ENCODE peak calls at places on chromosomes 13 and 19, in eight cellular contexts. W is IMR-90, L is osteocyte, C is brain microvascular endothelial cell, K is Caco-2, B is astrocyte of the spinal cord, G is left ventricle myocardium inferior, S is lower leg skin. Y is an unnamed sample.

GRCh38 chr13:75416327-75417005 is 65.5 kb downstream of the TBC1D4 start:
- DNase-seq in W (no peak), L (no peak), C (no peak), K (no peak), B (no peak), G (no peak), S (no peak), Y (no peak)

GRCh38 chr13:31946091-31946770 is 85.3 kb upstream of the FRY start:
- DNase-seq in W (peak), L (no peak), C (no peak), K (no peak), B (no peak), G (no peak), S (no peak), Y (no peak)

GRCh38 chr13:40172149-40172591 is 494.3 kb downstream of the FOXO1 start:
- DNase-seq in W (no peak), L (no peak), C (no peak), K (no peak), B (no peak), G (no peak), S (peak), Y (no peak)

GRCh38 chr19:16327501-16327900 is 2.9 kb downstream of the KLF2 start:
- DNase-seq in W (no peak), L (no peak), C (no peak), K (no peak), B (no peak), G (no peak), S (no peak), Y (no peak)

GRCh38 chr13:80871481-80871880 is 530.6 kb upstream of the SPRY2 start:
- DNase-seq in W (no peak), L (no peak), C (peak), K (no peak), B (peak), G (no peak), S (no peak), Y (no peak)

GRCh38 chr19:10011974-10012373 is 1.3 kb upstream of the RDH8 start:
- DNase-seq in W (no peak), L (no peak), C (no peak), K (no peak), B (no peak), G (no peak), S (peak), Y (no peak)

GRCh38 chr13:29081036-29081435 is 260.9 kb downstream of the MTUS2 start:
- DNase-seq in W (no peak), L (no peak), C (no peak), K (no peak), B (no peak), G (no peak), S (no peak), Y (no peak)

GRCh38 chr13:66461021-66461420 is 769.1 kb downstream of the PCDH9 start:
- DNase-seq in W (peak), L (no peak), C (no peak), K (no peak), B (peak), G (no peak), S (no peak), Y (no peak)

GRCh38 chr13:26095846-26096245 is 44.0 kb upstream of the SHISA2 start:
- DNase-seq in W (no peak), L (no peak), C (no peak), K (no peak), B (no peak), G (no peak), S (no peak), Y (no peak)

GRCh38 chr13:103101500-103101899 is 35.3 kb upstream of the SLC10A2 start:
- DNase-seq in W (no peak), L (no peak), C (no peak), K (no peak), B (no peak), G (no peak), S (no peak), Y (no peak)

GRCh38 chr19:47190167-47190727 is 40.8 kb downstream of the BBC3 start:
- DNase-seq in W (peak), L (peak), C (peak), K (peak), B (peak), G (peak), S (no peak), Y (no peak)

GRCh38 chr19:54424201-54424600 is 8.9 kb downstream of the TTYH1 start:
- DNase-seq in W (no peak), L (no peak), C (no peak), K (no peak), B (no peak), G (no peak), S (no peak), Y (no peak)

GRCh38 chr13:51785592-51786424 is 18.2 kb downstream of the DHRS12 start:
- DNase-seq in W (peak), L (no peak), C (no peak), K (no peak), B (no peak), G (peak), S (no peak), Y (no peak)

GRCh38 chr13:27403252-27403678 is 21.2 kb upstream of the GTF3A start:
- DNase-seq in W (peak), L (no peak), C (peak), K (no peak), B (peak), G (no peak), S (no peak), Y (no peak)

GRCh38 chr13:46624353-46624752 is 71.4 kb downstream of the LRCH1 start:
- DNase-seq in W (no peak), L (no peak), C (no peak), K (no peak), B (no peak), G (no peak), S (no peak), Y (no peak)
- TF ChIP-seq CTCF in W (no peak), L (no peak), C (no peak), K (no peak), B (no peak), G (no peak), S (no peak), Y (no peak)

GRCh38 chr13:41411536-41411935 is 45.8 kb upstream of the RGCC start:
- DNase-seq in W (peak), L (peak), C (peak), K (peak), B (peak), G (no peak), S (peak), Y (no peak)
- TF ChIP-seq CTCF in W (peak), L (peak), C (peak), K (peak), B (peak), G (peak), S (no peak), Y (peak)

DNA sequence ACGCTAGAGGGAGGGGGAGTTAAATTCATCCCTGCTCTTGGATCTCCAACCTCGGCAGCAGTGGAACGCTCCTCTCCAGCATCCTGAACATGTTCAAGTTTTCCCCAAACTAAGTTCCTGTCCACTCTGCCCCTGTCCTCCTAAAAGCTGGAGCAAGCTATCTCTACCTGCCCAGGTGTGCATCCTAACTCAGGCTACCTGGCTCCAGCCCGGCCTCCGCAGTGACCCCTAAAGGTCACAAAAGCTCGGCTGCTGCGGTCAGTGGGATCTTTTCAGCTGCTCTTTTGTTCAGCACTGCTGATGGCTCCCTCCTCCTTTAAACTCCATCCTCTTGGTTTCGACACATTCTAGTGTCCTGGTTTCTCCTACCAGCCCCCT is 1.4 kb downstream of the DCUN1D2 start:
- DNase-seq in W (no peak), L (peak), C (no peak), K (peak), B (no peak), G (no peak), S (no peak), Y (no peak)
- TF ChIP-seq CTCF in W (no peak), L (no peak), C (no peak), K (peak), B (no peak), G (no peak), S (no peak), Y (no peak)

GRCh38 chr19:56601375-56601774 is 6.3 kb downstream of the ZNF71 start:
- DNase-seq in W (peak), L (no peak), C (peak), K (no peak), B (no peak), G (no peak), S (no peak), Y (no peak)
- TF ChIP-seq CTCF in W (no peak), L (no peak), C (no peak), K (no peak), B (no peak), G (no peak), S (no peak), Y (no peak)

DNA sequence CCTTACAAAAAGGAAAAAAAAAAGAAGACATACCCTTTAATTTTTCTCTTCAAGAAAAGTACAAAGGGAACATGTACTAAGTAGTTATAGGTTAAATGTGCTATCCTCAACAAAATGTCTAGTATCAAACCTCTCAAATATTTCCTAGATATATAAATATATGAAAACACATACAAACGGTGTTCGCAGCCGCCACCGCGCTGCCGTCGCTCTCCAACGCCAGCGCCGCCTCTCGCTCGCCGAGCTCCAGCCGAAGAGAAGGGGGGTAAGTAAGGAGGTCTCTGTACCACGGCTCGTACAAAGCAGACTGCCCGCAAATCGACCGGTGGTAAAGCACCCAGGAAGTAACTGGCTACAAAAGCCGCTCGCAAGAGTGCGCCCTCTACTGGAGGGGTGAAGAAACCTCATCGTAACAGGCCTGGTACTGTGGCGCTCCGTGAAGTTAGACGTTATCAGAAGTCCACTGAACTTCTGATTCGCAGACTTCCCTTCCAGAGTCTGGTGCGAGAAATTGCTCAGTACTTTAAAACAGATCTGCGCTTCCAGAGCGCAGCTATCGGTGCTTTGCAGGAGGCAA is 192.1 kb downstream of the DACH1 start:
- DNase-seq in W (no peak), L (no peak), C (no peak), K (peak), B (no peak), G (no peak), S (no peak), Y (no peak)
- TF ChIP-seq CTCF in W (no peak), L (peak), C (peak), K (no peak), B (peak), G (no peak), S (no peak), Y (peak)

GRCh38 chr13:68927387-68928026 is 1180.1 kb upstream of the ATXN8OS start:
- DNase-seq in W (no peak), L (no peak), C (no peak), K (peak), B (peak), G (no peak), S (no peak), Y (no peak)
- TF ChIP-seq CTCF in W (no peak), L (peak), C (peak), K (peak), B (peak), G (peak), S (no peak), Y (peak)